ENCODE peak calls at places on chromosomes 7 and 10, in ten cellular contexts. R is T-helper 9 cell; P is ACHN; Y is renal cortical epithelial cell; A is NCI-H1436; K is hippocampal formation; B is stimulated activated CD8-positive, alpha-beta memory T cell treated with anti-CD3 and anti-CD28 coated beads, Interleukin-15, amount 100 ng/mL, for 1 hour; W is HFFc6; U is neuronal stem cell; E is fibroblast of pulmonary artery. Q is an unnamed sample.

GRCh38 chr10:79102056-79102874 is 33.5 kb downstream of the ZMIZ1 start:
- DNase-seq in B (no peak), A (no peak), R (no peak), Y (peak; percentile 69), E (no peak), P (peak; percentile 49), K (no peak), U (no peak), W (no peak), Q (peak; percentile 59)

GRCh38 chr7:47948096-47948790 is at the start of gene PKD1L1:
- DNase-seq in E (no peak), K (no peak), Y (no peak), U (no peak), R (no peak), P (no peak), B (no peak), W (no peak), A (no peak), Q (no peak)

GRCh38 chr7:16765436-16765859 is 11.9 kb downstream of the TSPAN13 start:
- DNase-seq in U (no peak), A (no peak), K (no peak), R (no peak), B (no peak), W (no peak), E (no peak), Y (no peak), P (no peak), Q (no peak)

GRCh38 chr10:52106895-52107294 is 207.2 kb upstream of the DKK1 start:
- DNase-seq in Y (no peak), P (no peak), B (no peak), R (no peak), E (no peak), W (no peak), A (no peak), K (no peak), U (no peak), Q (no peak)

GRCh38 chr10:119241066-119241465 is 33.7 kb downstream of the GRK5 start:
- DNase-seq in W (no peak), K (no peak), E (no peak), U (no peak), A (no peak), R (no peak), P (no peak), Y (no peak), B (no peak), Q (no peak)

GRCh38 chr10:92544296-92544695 is 29.6 kb downstream of the IDE start:
- DNase-seq in A (peak; percentile 48), P (no peak), B (no peak), E (peak; percentile 47), W (peak; percentile 37), R (no peak), Y (peak; percentile 35), K (no peak), U (no peak), Q (no peak)

GRCh38 chr7:159197066-159197975 is 52.7 kb upstream of the VIPR2 start:
- DNase-seq in A (peak; percentile 52), Y (no peak), P (no peak), K (no peak), E (no peak), B (no peak), R (no peak), W (no peak), U (peak; percentile 4), Q (no peak)

GRCh38 chr10:119306514-119306951 is 99.2 kb downstream of the GRK5 start:
- DNase-seq in W (no peak), P (peak; percentile 80), B (peak; percentile 57), R (peak; percentile 67), E (no peak), K (no peak), Y (peak; percentile 9), A (peak; percentile 39), U (no peak), Q (no peak)

GRCh38 chr7:101066858-101067227 is 18.4 kb upstream of the TRIM56 start:
- DNase-seq in Y (no peak), W (no peak), U (no peak), P (no peak), K (no peak), E (no peak), A (no peak), B (no peak), R (no peak), Q (no peak)

GRCh38 chr10:91613411-91614253 is 19.2 kb downstream of the PPP1R3C start:
- DNase-seq in Y (peak; percentile 93), U (no peak), A (no peak), B (no peak), E (peak; percentile 77), K (no peak), R (no peak), W (peak; percentile 99), P (peak; percentile 74), Q (no peak)

GRCh38 chr10:178208-178607 is 43.0 kb downstream of the ZMYND11 start:
- DNase-seq in E (peak; percentile 74), K (peak; percentile 28), P (peak; percentile 47), A (peak; percentile 15), R (no peak), Y (peak; percentile 70), B (no peak), U (no peak), W (peak; percentile 31), Q (no peak)

GRCh38 chr7:131691454-131692130 is 135.2 kb upstream of the PODXL start:
- DNase-seq in E (no peak), U (no peak), K (no peak), W (no peak), Y (no peak), A (no peak), R (no peak), B (no peak), P (no peak), Q (no peak)

GRCh38 chr10:351770-352318 is 216.6 kb downstream of the ZMYND11 start:
- DNase-seq in W (no peak), U (no peak), A (no peak), K (no peak), Y (no peak), E (no peak), R (no peak), P (no peak), B (no peak), Q (no peak)

GRCh38 chr10:9229702-9230101 is 1175.2 kb downstream of the GATA3 start:
- DNase-seq in K (no peak), W (no peak), P (no peak), A (no peak), E (no peak), R (no peak), U (no peak), Y (no peak), B (no peak), Q (no peak)

GRCh38 chr7:25739096-25739495 is 412.9 kb upstream of the NFE2L3 start:
- DNase-seq in Y (no peak), A (no peak), P (no peak), U (no peak), B (no peak), E (no peak), R (no peak), W (no peak), K (no peak), Q (no peak)

GRCh38 chr10:101285519-101286070 is 56.3 kb upstream of the LBX1 start:
- DNase-seq in K (no peak), U (no peak), P (no peak), R (no peak), E (no peak), A (peak; percentile 83), W (no peak), Y (no peak), B (no peak), Q (no peak)

GRCh38 chr10:59098811-59099452 is 77.5 kb upstream of the PHYHIPL start:
- DNase-seq in P (no peak), U (no peak), K (no peak), B (no peak), A (no peak), E (no peak), W (peak; percentile 63), Y (no peak), R (no peak), Q (no peak)

GRCh38 chr7:128387663-128388485 is 21.9 kb downstream of the IMPDH1 start:
- DNase-seq in U (peak; percentile 92), R (peak; percentile 56), K (peak; percentile 71), B (peak; percentile 37), P (peak; percentile 70), Y (peak; percentile 25), W (peak; percentile 51), A (peak; percentile 64), E (peak; percentile 82), Q (peak; percentile 73)

GRCh38 chr7:26331789-26332188 is 40.1 kb downstream of the SNX10 start:
- DNase-seq in Y (no peak), K (no peak), E (no peak), U (no peak), P (no peak), R (no peak), W (no peak), B (no peak), A (no peak), Q (no peak)

GRCh38 chr10:55410415-55410885 is 609.4 kb upstream of the PCDH15 start:
- DNase-seq in U (peak; percentile 80), R (no peak), B (no peak), W (no peak), P (no peak), A (peak; percentile 46), K (peak; percentile 90), E (peak; percentile 42), Y (peak; percentile 12), Q (peak; percentile 69)

GRCh38 chr10:123687758-123688157 is 21.6 kb downstream of the GPR26 start:
- DNase-seq in E (no peak), R (no peak), B (no peak), P (no peak), K (no peak), Y (no peak), A (no peak), U (no peak), W (no peak), Q (no peak)

GRCh38 chr10:114758331-114758730 is 63.2 kb upstream of the FHIP2A start:
- DNase-seq in U (no peak), R (no peak), P (no peak), K (peak; percentile 87), A (no peak), B (no peak), Y (peak; percentile 85), E (no peak), W (peak; percentile 10), Q (no peak)

GRCh38 chr10:58137813-58138212 is 129.9 kb downstream of the IPMK start:
- DNase-seq in A (peak; percentile 79), P (no peak), R (no peak), W (no peak), U (no peak), E (no peak), K (peak; percentile 78), B (no peak), Y (peak; percentile 94), Q (no peak)

GRCh38 chr7:25849361-25850184 is 302.4 kb upstream of the NFE2L3 start:
- DNase-seq in W (peak; percentile 63), U (no peak), K (no peak), R (no peak), B (no peak), E (peak; percentile 91), A (no peak), P (peak; percentile 98), Y (peak; percentile 93), Q (peak; percentile 56)

GRCh38 chr10:27865221-27865635 is 119.6 kb upstream of the MKX start:
- DNase-seq in U (no peak), P (peak; percentile 3), B (no peak), W (peak; percentile 53), A (no peak), K (no peak), Y (peak; percentile 24), E (no peak), R (no peak), Q (no peak)

GRCh38 chr7:12303507-12303906 is 92.4 kb downstream of the TMEM106B start:
- DNase-seq in W (no peak), R (no peak), Y (no peak), K (no peak), B (no peak), U (no peak), E (peak; percentile 16), A (peak; percentile 58), P (no peak), Q (no peak)

GRCh38 chr7:75756340-75757297 is 15.4 kb downstream of the CCL26 start:
- DNase-seq in R (no peak), E (peak; percentile 69), K (no peak), B (no peak), A (peak; percentile 18), W (no peak), U (no peak), P (peak; percentile 28), Y (peak; percentile 25), Q (no peak)

GRCh38 chr10:90204956-90205695 is 503.7 kb downstream of the KIF20B start:
- DNase-seq in U (no peak), R (no peak), A (no peak), E (peak; percentile 38), Y (peak; percentile 50), W (no peak), B (no peak), K (no peak), P (no peak), Q (no peak)